ENCODE peak calls at places on chromosomes 16 and 17, in six cellular contexts. One of them, this sample, is unnamed.

GRCh38 chr16:50627419-50627818 is 53.7 kb downstream of the SNX20 start:
- DNase-seq in astrocyte: peak; percentile 16
- DNase-seq in activated effector memory CD4-positive, alpha-beta T cell treated with anti-CD3 and anti-CD28 coated beads, Interleukin-2, amount 50 U/mL, for 16 hours: peak; percentile 68
- DNase-seq in NCI-H2227 treated with DMSO at 0.1 percent for 48 hours: peak; percentile 12
- DNase-seq in stimulated activated CD4-positive, alpha-beta T cell treated with anti-CD3 and anti-CD28 coated beads, TNF-alpha, amount 100 ng/mL, for 1 hour: no peak
- DNase-seq in head of caudate nucleus: no peak
- DNase-seq in this sample: peak; percentile 12

GRCh38 chr16:14291941-14292825 is 221.1 kb downstream of the MRTFB start:
- DNase-seq in head of caudate nucleus: no peak
- DNase-seq in stimulated activated CD4-positive, alpha-beta T cell treated with anti-CD3 and anti-CD28 coated beads, TNF-alpha, amount 100 ng/mL, for 1 hour: no peak
- DNase-seq in activated effector memory CD4-positive, alpha-beta T cell treated with anti-CD3 and anti-CD28 coated beads, Interleukin-2, amount 50 U/mL, for 16 hours: no peak
- DNase-seq in astrocyte: no peak
- DNase-seq in NCI-H2227 treated with DMSO at 0.1 percent for 48 hours: no peak
- DNase-seq in this sample: no peak

GRCh38 chr16:165218-165538 is 600 bp upstream of the HBM start:
- DNase-seq in NCI-H2227 treated with DMSO at 0.1 percent for 48 hours: no peak
- DNase-seq in astrocyte: no peak
- DNase-seq in activated effector memory CD4-positive, alpha-beta T cell treated with anti-CD3 and anti-CD28 coated beads, Interleukin-2, amount 50 U/mL, for 16 hours: no peak
- DNase-seq in head of caudate nucleus: no peak
- DNase-seq in stimulated activated CD4-positive, alpha-beta T cell treated with anti-CD3 and anti-CD28 coated beads, TNF-alpha, amount 100 ng/mL, for 1 hour: no peak
- DNase-seq in this sample: no peak

GRCh38 chr16:67082891-67083290 is 26.9 kb upstream of the PHAF1 start:
- DNase-seq in head of caudate nucleus: no peak
- DNase-seq in astrocyte: no peak
- DNase-seq in activated effector memory CD4-positive, alpha-beta T cell treated with anti-CD3 and anti-CD28 coated beads, Interleukin-2, amount 50 U/mL, for 16 hours: no peak
- DNase-seq in stimulated activated CD4-positive, alpha-beta T cell treated with anti-CD3 and anti-CD28 coated beads, TNF-alpha, amount 100 ng/mL, for 1 hour: no peak
- DNase-seq in NCI-H2227 treated with DMSO at 0.1 percent for 48 hours: no peak
- DNase-seq in this sample: no peak

GRCh38 chr16:9091867-9092281 is 430 bp downstream of the HAPSTR1 start:
- DNase-seq in activated effector memory CD4-positive, alpha-beta T cell treated with anti-CD3 and anti-CD28 coated beads, Interleukin-2, amount 50 U/mL, for 16 hours: peak; percentile 83
- DNase-seq in astrocyte: no peak
- DNase-seq in stimulated activated CD4-positive, alpha-beta T cell treated with anti-CD3 and anti-CD28 coated beads, TNF-alpha, amount 100 ng/mL, for 1 hour: no peak
- DNase-seq in NCI-H2227 treated with DMSO at 0.1 percent for 48 hours: no peak
- DNase-seq in head of caudate nucleus: peak; percentile 45
- DNase-seq in this sample: peak; percentile 15

GRCh38 chr17:64074704-64075484 is 54.5 kb upstream of the ICAM2 start:
- DNase-seq in astrocyte: peak; percentile 48
- DNase-seq in activated effector memory CD4-positive, alpha-beta T cell treated with anti-CD3 and anti-CD28 coated beads, Interleukin-2, amount 50 U/mL, for 16 hours: no peak
- DNase-seq in NCI-H2227 treated with DMSO at 0.1 percent for 48 hours: no peak
- DNase-seq in stimulated activated CD4-positive, alpha-beta T cell treated with anti-CD3 and anti-CD28 coated beads, TNF-alpha, amount 100 ng/mL, for 1 hour: no peak
- DNase-seq in head of caudate nucleus: no peak
- DNase-seq in this sample: peak; percentile 86

GRCh38 chr17:45705123-45706009 is 78.8 kb upstream of the CRHR1 start:
- DNase-seq in astrocyte: peak; percentile 43
- DNase-seq in stimulated activated CD4-positive, alpha-beta T cell treated with anti-CD3 and anti-CD28 coated beads, TNF-alpha, amount 100 ng/mL, for 1 hour: no peak
- DNase-seq in activated effector memory CD4-positive, alpha-beta T cell treated with anti-CD3 and anti-CD28 coated beads, Interleukin-2, amount 50 U/mL, for 16 hours: no peak
- DNase-seq in head of caudate nucleus: peak; percentile 34
- DNase-seq in NCI-H2227 treated with DMSO at 0.1 percent for 48 hours: no peak
- DNase-seq in this sample: no peak

GRCh38 chr17:42618442-42619150 is 9.1 kb downstream of the TUBG1 start:
- DNase-seq in NCI-H2227 treated with DMSO at 0.1 percent for 48 hours: no peak
- DNase-seq in activated effector memory CD4-positive, alpha-beta T cell treated with anti-CD3 and anti-CD28 coated beads, Interleukin-2, amount 50 U/mL, for 16 hours: no peak
- DNase-seq in stimulated activated CD4-positive, alpha-beta T cell treated with anti-CD3 and anti-CD28 coated beads, TNF-alpha, amount 100 ng/mL, for 1 hour: no peak
- DNase-seq in astrocyte: no peak
- DNase-seq in head of caudate nucleus: no peak
- DNase-seq in this sample: peak; percentile 22

GRCh38 chr17:21452377-21453143 is 76.4 kb downstream of the KCNJ12 start:
- DNase-seq in NCI-H2227 treated with DMSO at 0.1 percent for 48 hours: no peak
- DNase-seq in astrocyte: peak; percentile 55
- DNase-seq in head of caudate nucleus: peak; percentile 68
- DNase-seq in activated effector memory CD4-positive, alpha-beta T cell treated with anti-CD3 and anti-CD28 coated beads, Interleukin-2, amount 50 U/mL, for 16 hours: peak; percentile 69
- DNase-seq in stimulated activated CD4-positive, alpha-beta T cell treated with anti-CD3 and anti-CD28 coated beads, TNF-alpha, amount 100 ng/mL, for 1 hour: no peak
- DNase-seq in this sample: peak; percentile 73

GRCh38 chr16:54289242-54290051 is 2.9 kb upstream of the IRX3 start:
- DNase-seq in head of caudate nucleus: no peak
- DNase-seq in activated effector memory CD4-positive, alpha-beta T cell treated with anti-CD3 and anti-CD28 coated beads, Interleukin-2, amount 50 U/mL, for 16 hours: no peak
- DNase-seq in NCI-H2227 treated with DMSO at 0.1 percent for 48 hours: no peak
- DNase-seq in stimulated activated CD4-positive, alpha-beta T cell treated with anti-CD3 and anti-CD28 coated beads, TNF-alpha, amount 100 ng/mL, for 1 hour: no peak
- DNase-seq in astrocyte: no peak
- DNase-seq in this sample: no peak

GRCh38 chr16:1057252-1057932 is 15.2 kb upstream of the SSTR5 start:
- DNase-seq in activated effector memory CD4-positive, alpha-beta T cell treated with anti-CD3 and anti-CD28 coated beads, Interleukin-2, amount 50 U/mL, for 16 hours: peak; percentile 88
- DNase-seq in stimulated activated CD4-positive, alpha-beta T cell treated with anti-CD3 and anti-CD28 coated beads, TNF-alpha, amount 100 ng/mL, for 1 hour: peak; percentile 74
- DNase-seq in NCI-H2227 treated with DMSO at 0.1 percent for 48 hours: no peak
- DNase-seq in astrocyte: no peak
- DNase-seq in head of caudate nucleus: peak; percentile 64
- DNase-seq in this sample: no peak

GRCh38 chr16:85157813-85158701 is 45.8 kb upstream of the CIBAR2 start:
- DNase-seq in astrocyte: no peak
- DNase-seq in stimulated activated CD4-positive, alpha-beta T cell treated with anti-CD3 and anti-CD28 coated beads, TNF-alpha, amount 100 ng/mL, for 1 hour: no peak
- DNase-seq in activated effector memory CD4-positive, alpha-beta T cell treated with anti-CD3 and anti-CD28 coated beads, Interleukin-2, amount 50 U/mL, for 16 hours: no peak
- DNase-seq in head of caudate nucleus: no peak
- DNase-seq in NCI-H2227 treated with DMSO at 0.1 percent for 48 hours: no peak
- DNase-seq in this sample: no peak

GRCh38 chr17:61208301-61209098 is 191.1 kb upstream of the TBX2 start:
- DNase-seq in astrocyte: no peak
- DNase-seq in NCI-H2227 treated with DMSO at 0.1 percent for 48 hours: peak; percentile 64
- DNase-seq in stimulated activated CD4-positive, alpha-beta T cell treated with anti-CD3 and anti-CD28 coated beads, TNF-alpha, amount 100 ng/mL, for 1 hour: no peak
- DNase-seq in head of caudate nucleus: no peak
- DNase-seq in activated effector memory CD4-positive, alpha-beta T cell treated with anti-CD3 and anti-CD28 coated beads, Interleukin-2, amount 50 U/mL, for 16 hours: no peak
- DNase-seq in this sample: peak; percentile 87

GRCh38 chr16:22207715-22208360 is 1.8 kb downstream of the EEF2K start:
- DNase-seq in NCI-H2227 treated with DMSO at 0.1 percent for 48 hours: no peak
- DNase-seq in astrocyte: no peak
- DNase-seq in head of caudate nucleus: no peak
- DNase-seq in activated effector memory CD4-positive, alpha-beta T cell treated with anti-CD3 and anti-CD28 coated beads, Interleukin-2, amount 50 U/mL, for 16 hours: no peak
- DNase-seq in stimulated activated CD4-positive, alpha-beta T cell treated with anti-CD3 and anti-CD28 coated beads, TNF-alpha, amount 100 ng/mL, for 1 hour: no peak
- DNase-seq in this sample: no peak

GRCh38 chr16:49354991-49355390 is 18.6 kb upstream of the C16orf78 start:
- DNase-seq in astrocyte: no peak
- DNase-seq in activated effector memory CD4-positive, alpha-beta T cell treated with anti-CD3 and anti-CD28 coated beads, Interleukin-2, amount 50 U/mL, for 16 hours: no peak
- DNase-seq in head of caudate nucleus: no peak
- DNase-seq in stimulated activated CD4-positive, alpha-beta T cell treated with anti-CD3 and anti-CD28 coated beads, TNF-alpha, amount 100 ng/mL, for 1 hour: no peak
- DNase-seq in NCI-H2227 treated with DMSO at 0.1 percent for 48 hours: no peak
- DNase-seq in this sample: no peak

GRCh38 chr16:14070555-14070876 is 603 bp upstream of the MRTFB start:
- DNase-seq in activated effector memory CD4-positive, alpha-beta T cell treated with anti-CD3 and anti-CD28 coated beads, Interleukin-2, amount 50 U/mL, for 16 hours: no peak
- DNase-seq in stimulated activated CD4-positive, alpha-beta T cell treated with anti-CD3 and anti-CD28 coated beads, TNF-alpha, amount 100 ng/mL, for 1 hour: no peak
- DNase-seq in NCI-H2227 treated with DMSO at 0.1 percent for 48 hours: no peak
- DNase-seq in head of caudate nucleus: no peak
- DNase-seq in astrocyte: no peak
- DNase-seq in this sample: no peak

GRCh38 chr17:66214893-66215528 is 14.2 kb downstream of the APOH start:
- DNase-seq in astrocyte: no peak
- DNase-seq in NCI-H2227 treated with DMSO at 0.1 percent for 48 hours: no peak
- DNase-seq in stimulated activated CD4-positive, alpha-beta T cell treated with anti-CD3 and anti-CD28 coated beads, TNF-alpha, amount 100 ng/mL, for 1 hour: no peak
- DNase-seq in activated effector memory CD4-positive, alpha-beta T cell treated with anti-CD3 and anti-CD28 coated beads, Interleukin-2, amount 50 U/mL, for 16 hours: no peak
- DNase-seq in head of caudate nucleus: no peak
- DNase-seq in this sample: no peak

GRCh38 chr16:68490829-68491575 is 42.7 kb upstream of the SMPD3 start:
- DNase-seq in astrocyte: peak; percentile 62
- DNase-seq in NCI-H2227 treated with DMSO at 0.1 percent for 48 hours: no peak
- DNase-seq in stimulated activated CD4-positive, alpha-beta T cell treated with anti-CD3 and anti-CD28 coated beads, TNF-alpha, amount 100 ng/mL, for 1 hour: no peak
- DNase-seq in activated effector memory CD4-positive, alpha-beta T cell treated with anti-CD3 and anti-CD28 coated beads, Interleukin-2, amount 50 U/mL, for 16 hours: no peak
- DNase-seq in head of caudate nucleus: no peak
- DNase-seq in this sample: no peak

GRCh38 chr16:50308237-50308965 is 42.0 kb downstream of the ADCY7 start:
- DNase-seq in NCI-H2227 treated with DMSO at 0.1 percent for 48 hours: no peak
- DNase-seq in stimulated activated CD4-positive, alpha-beta T cell treated with anti-CD3 and anti-CD28 coated beads, TNF-alpha, amount 100 ng/mL, for 1 hour: no peak
- DNase-seq in head of caudate nucleus: no peak
- DNase-seq in astrocyte: no peak
- DNase-seq in activated effector memory CD4-positive, alpha-beta T cell treated with anti-CD3 and anti-CD28 coated beads, Interleukin-2, amount 50 U/mL, for 16 hours: peak; percentile 58
- DNase-seq in this sample: no peak

GRCh38 chr17:1109606-1110523 is 69.9 kb downstream of the ABR start:
- DNase-seq in head of caudate nucleus: no peak
- DNase-seq in stimulated activated CD4-positive, alpha-beta T cell treated with anti-CD3 and anti-CD28 coated beads, TNF-alpha, amount 100 ng/mL, for 1 hour: no peak
- DNase-seq in astrocyte: no peak
- DNase-seq in NCI-H2227 treated with DMSO at 0.1 percent for 48 hours: no peak
- DNase-seq in activated effector memory CD4-positive, alpha-beta T cell treated with anti-CD3 and anti-CD28 coated beads, Interleukin-2, amount 50 U/mL, for 16 hours: no peak
- DNase-seq in this sample: no peak